ENCODE peak calls at places on chromosomes 12 and 14, in eight cellular contexts. Q, I, N, A, W, J, Z and B are unnamed samples.

GRCh38 chr12:93722757-93723567 is 45.8 kb downstream of the CRADD start:
- DNase-seq in Z (no peak), Q (no peak), W (no peak), I (no peak), N (no peak), J (no peak), A (peak; percentile 37), B (no peak)

GRCh38 chr14:100782516-100783320 is 43.2 kb upstream of the MEG3 start:
- DNase-seq in N (peak; percentile 21), W (no peak), J (peak; percentile 10), A (no peak), Z (no peak), I (no peak), Q (no peak), B (no peak)

GRCh38 chr14:93857500-93857899 is 69.2 kb upstream of the PRIMA1 start:
- DNase-seq in N (no peak), A (no peak), I (no peak), W (no peak), Z (no peak), J (no peak), Q (peak; percentile 0), B (no peak)

GRCh38 chr14:76908834-76909233 is 82.6 kb downstream of the LRRC74A start:
- DNase-seq in Z (no peak), A (no peak), J (no peak), I (peak; percentile 62), N (no peak), W (no peak), Q (peak; percentile 29), B (no peak)

GRCh38 chr12:67275380-67275913 is 6.3 kb downstream of the CAND1 start:
- DNase-seq in A (no peak), Q (no peak), Z (no peak), N (no peak), J (no peak), I (no peak), W (no peak), B (no peak)

GRCh38 chr14:69882086-69882864 is 3.1 kb downstream of the SMOC1 start:
- DNase-seq in Q (no peak), N (no peak), J (no peak), A (no peak), W (no peak), Z (no peak), I (no peak), B (no peak)

GRCh38 chr12:8038659-8039114 is 6.2 kb downstream of the FOXJ2 start:
- DNase-seq in W (peak; percentile 53), Z (peak; percentile 67), A (peak; percentile 84), N (peak; percentile 62), J (peak; percentile 87), I (peak; percentile 65), Q (peak; percentile 51), B (peak; percentile 83)

GRCh38 chr12:104494137-104494815 is 37.5 kb downstream of the CHST11 start:
- DNase-seq in A (no peak), N (no peak), J (no peak), W (no peak), I (peak; percentile 51), Z (peak; percentile 57), Q (no peak), B (no peak)

GRCh38 chr14:100436745-100437406 is 113.7 kb downstream of the SLC25A47 start:
- DNase-seq in W (no peak), A (no peak), Z (no peak), I (no peak), N (no peak), Q (no peak), J (no peak), B (no peak)

GRCh38 chr12:49985981-49986380 is 13.2 kb downstream of the AQP6 start:
- DNase-seq in Q (no peak), W (no peak), N (no peak), I (no peak), Z (no peak), J (no peak), A (no peak), B (no peak)

DNA sequence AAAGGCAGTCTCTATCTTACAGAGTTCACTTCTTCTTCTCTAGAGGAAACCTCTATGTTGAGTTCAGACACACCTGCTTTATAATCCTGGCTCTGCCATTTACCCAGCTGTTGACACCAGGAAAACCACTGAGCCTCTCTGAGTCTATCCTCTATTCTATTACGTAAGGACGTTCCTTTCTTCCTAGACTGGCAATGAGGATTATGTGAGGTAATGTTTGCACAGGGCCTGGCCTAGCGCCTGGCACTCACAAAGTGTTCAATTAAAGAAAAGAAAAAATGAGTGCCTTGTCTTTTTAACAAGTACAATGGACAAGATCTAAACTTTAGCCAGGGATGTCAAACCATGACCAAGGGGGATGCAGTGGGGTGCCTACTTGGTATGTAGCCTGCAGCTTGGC is 641.9 kb upstream of the TBX3 start:
- DNase-seq in W (no peak), N (no peak), Q (peak; percentile 19), J (no peak), Z (no peak), I (no peak), A (peak; percentile 57), B (no peak)
- H3K27ac ChIP-seq in W (no peak overlapping the region), N (no peak overlapping the region), Q (no peak overlapping the region), J (no peak overlapping the region), Z (no peak overlapping the region), I (no peak overlapping the region), A (no peak overlapping the region), B (no peak overlapping the region)

GRCh38 chr12:132668191-132669088 is 18.7 kb downstream of the POLE start:
- DNase-seq in Z (no peak), W (no peak), J (no peak), A (no peak), Q (no peak), I (no peak), N (peak; percentile 39), B (no peak)

GRCh38 chr12:132664206-132665148 is 22.7 kb downstream of the POLE start:
- DNase-seq in J (no peak), A (no peak), W (no peak), N (peak; percentile 32), Q (no peak), I (no peak), Z (no peak), B (no peak)

GRCh38 chr12:132665149-132665491 is 22.0 kb downstream of the POLE start:
- DNase-seq in A (no peak), I (no peak), Q (no peak), J (no peak), W (no peak), Z (no peak), N (no peak), B (no peak)

GRCh38 chr12:132662901-132663755 is 24.0 kb downstream of the POLE start:
- DNase-seq in J (no peak), Z (no peak), I (no peak), W (no peak), A (no peak), Q (no peak), N (peak; percentile 37), B (no peak)

DNA sequence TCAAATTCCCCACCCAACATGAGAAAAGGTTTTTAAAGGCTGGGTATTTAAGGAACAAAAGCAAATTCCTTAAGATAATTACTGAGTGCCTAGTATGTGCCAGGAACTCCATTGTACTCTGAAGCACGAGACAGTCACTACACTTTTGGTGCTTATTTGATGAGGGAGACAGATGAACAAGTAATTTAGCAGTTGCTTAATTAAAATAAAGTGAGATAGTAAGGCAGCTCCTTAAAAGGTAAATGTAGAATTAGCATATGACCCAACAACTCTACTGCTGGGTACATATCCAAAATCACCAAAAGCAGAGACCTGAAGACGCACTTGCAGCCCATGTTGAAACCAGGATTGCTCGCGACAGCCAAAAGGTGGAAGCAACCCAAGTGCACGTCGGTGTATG is 21.3 kb downstream of the POLE start:
- DNase-seq in Q (no peak), N (no peak), J (no peak), W (no peak), Z (no peak), I (no peak), A (no peak), B (no peak)
- H3K36me3 ChIP-seq in Q (peaks cover 27% of the 10 kb centered on the region), N (no peaks in the 10 kb centered on the region), J (peaks cover 12% of the 10 kb centered on the region), W (peaks cover 84% of the 10 kb centered on the region), Z (peaks cover 8% of the 10 kb centered on the region), I (peaks cover 93% of the 10 kb centered on the region), A (peaks cover 100% of the 10 kb centered on the region), B (peaks cover 95% of the 10 kb centered on the region)

DNA sequence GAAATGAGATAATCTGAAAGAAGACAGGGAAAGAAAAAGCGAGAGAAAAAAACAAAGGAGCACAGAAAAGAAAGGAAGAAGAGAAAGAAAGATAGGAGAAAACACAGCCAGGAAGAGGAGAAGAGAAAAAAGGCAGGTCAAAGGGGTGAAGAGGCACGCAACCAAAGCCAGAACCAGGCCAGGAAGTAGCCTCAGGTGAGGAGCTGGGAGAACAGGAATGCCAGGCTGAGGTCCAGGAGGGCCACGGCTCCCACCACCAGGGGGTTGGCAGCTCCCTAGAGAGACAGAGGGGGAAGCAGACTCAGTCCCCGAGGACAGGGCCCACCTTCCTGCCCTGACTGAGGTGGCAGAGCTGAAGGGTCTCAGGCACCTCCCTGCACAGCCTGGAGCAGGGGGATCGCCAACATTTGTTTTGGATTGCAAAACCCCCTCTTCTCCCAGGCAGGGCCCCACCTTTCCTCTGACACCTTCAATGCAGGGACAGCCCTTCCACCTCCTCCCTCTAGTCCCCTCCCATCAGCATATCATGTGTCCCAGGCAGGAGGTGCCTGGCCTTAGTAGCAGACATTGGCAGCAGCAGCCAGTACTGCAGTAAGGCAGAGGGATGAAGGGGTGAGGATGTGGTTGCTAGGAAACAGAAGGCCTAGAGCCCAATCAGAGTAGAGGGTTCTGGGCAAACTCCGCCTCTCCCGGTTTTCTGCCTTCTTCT is 2.0 kb upstream of the AP1G2 start:
- DNase-seq in I (no peak), J (no peak), N (no peak), Z (no peak), W (no peak), A (no peak), Q (no peak), B (no peak)
- H3K27ac ChIP-seq in I (no peak overlapping the region), J (no peak overlapping the region), N (no peak overlapping the region), Z (no peak overlapping the region), W (no peak overlapping the region), A (peak overlapping the region; percentile 20), Q (no peak overlapping the region), B (no peak overlapping the region)

GRCh38 chr14:96830946-96831345 is 33.8 kb downstream of the VRK1 start:
- DNase-seq in A (no peak), W (no peak), N (no peak), J (no peak), I (no peak), Z (no peak), Q (no peak), B (no peak)
- H3K36me3 ChIP-seq in A (peaks cover 20% of the 10 kb centered on the region), W (no peaks in the 10 kb centered on the region), N (no peaks in the 10 kb centered on the region), J (no peaks in the 10 kb centered on the region), I (peaks cover 14% of the 10 kb centered on the region), Z (no peaks in the 10 kb centered on the region), Q (no peaks in the 10 kb centered on the region), B (peaks cover 21% of the 10 kb centered on the region)

DNA sequence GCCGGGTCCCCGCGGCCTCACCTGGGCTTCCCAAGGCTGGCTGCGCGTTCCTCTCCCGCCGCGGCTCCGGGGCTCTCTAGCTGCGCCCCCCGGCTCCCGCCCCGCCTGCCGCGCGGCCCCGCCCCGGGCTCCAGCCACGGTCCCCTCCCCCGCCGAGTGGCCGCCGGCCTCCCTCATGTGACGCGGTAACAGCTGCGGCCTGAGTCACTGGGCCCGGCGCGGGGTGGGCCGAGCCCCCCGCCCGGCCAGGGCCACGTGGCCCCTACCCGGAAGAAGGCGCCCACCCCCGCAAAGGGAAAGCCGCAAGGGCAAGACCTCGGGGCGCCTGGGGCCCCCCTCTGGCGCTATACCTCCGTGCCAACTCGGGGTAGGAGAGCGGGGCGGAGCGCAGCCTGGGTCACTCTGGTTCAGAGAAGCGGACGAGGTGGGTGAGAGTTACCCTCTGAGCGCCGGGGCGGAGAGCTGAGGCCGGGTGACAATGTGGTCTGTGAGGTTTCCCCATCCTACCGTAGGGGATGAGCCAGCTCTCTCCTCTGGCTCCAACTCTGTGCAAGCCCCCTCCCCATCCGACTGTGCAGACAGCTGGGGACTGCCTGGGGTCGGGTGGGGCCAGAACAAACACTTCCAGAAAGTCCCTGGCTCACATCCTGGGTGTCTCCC is at the start of gene CD63:
- DNase-seq in Q (peak; percentile 77), J (peak; percentile 94), N (peak; percentile 92), Z (peak; percentile 92), A (peak; percentile 91), W (peak; percentile 88), I (peak; percentile 94), B (peak; percentile 98)
- H3K27ac ChIP-seq in Q (peak within 1 kb of the TSS; percentile 97), J (peak within 1 kb of the TSS; percentile 97), N (peak within 1 kb of the TSS; percentile 96), Z (peak within 1 kb of the TSS; percentile 96), A (peak within 1 kb of the TSS; percentile 94), W (peak within 1 kb of the TSS; percentile 99), I (peak within 1 kb of the TSS; percentile 98), B (peak within 1 kb of the TSS; percentile 97)